ENCODE peak calls at places on chromosome 14, in four cellular contexts. O is fibroblast of lung, J is aorta, K is HL-60. N is an unnamed sample.

GRCh38 chr14:104389326-104390220 is 190.0 kb upstream of the C14orf180 start:
- DNase-seq in K (no peak), O (no peak), J (no peak), N (no peak)

GRCh38 chr14:68143341-68143807 is 323.8 kb downstream of the RAD51B start:
- DNase-seq in O (peak; percentile 91), J (peak; percentile 87), K (no peak), N (no peak)

GRCh38 chr14:77040995-77041744 is 12.7 kb upstream of the IRF2BPL start:
- DNase-seq in J (no peak), O (no peak), K (no peak), N (no peak)

GRCh38 chr14:68772761-68773381 is 20.0 kb downstream of the ZFP36L1 start:
- DNase-seq in J (peak; percentile 17), K (no peak), O (no peak), N (no peak)

GRCh38 chr14:21206753-21207684 is 51.2 kb upstream of the OR5AU1 start:
- DNase-seq in K (no peak), O (no peak), J (no peak), N (no peak)

GRCh38 chr14:72657214-72657921 is 236.5 kb downstream of the DPF3 start:
- DNase-seq in O (no peak), K (no peak), J (no peak), N (no peak)

GRCh38 chr14:82153689-82154088 is 620.0 kb upstream of the SEL1L start:
- DNase-seq in O (no peak), K (no peak), J (no peak), N (no peak)

GRCh38 chr14:64763801-64764511 is 59.7 kb downstream of the PLEKHG3 start:
- DNase-seq in K (no peak), J (no peak), O (peak; percentile 37), N (peak; percentile 31)

GRCh38 chr14:26601856-26602255 is 4.0 kb upstream of the NOVA1 start:
- DNase-seq in O (no peak), K (no peak), J (no peak), N (no peak)

GRCh38 chr14:50947446-50947845 is 3.2 kb upstream of the PYGL start:
- DNase-seq in K (no peak), J (no peak), O (peak; percentile 28), N (no peak)

GRCh38 chr14:72503696-72504368 is 390.1 kb downstream of the DPF3 start:
- DNase-seq in K (no peak), O (peak; percentile 65), J (no peak), N (no peak)

GRCh38 chr14:72715910-72716268 is 178.0 kb downstream of the DPF3 start:
- DNase-seq in J (no peak), K (no peak), O (no peak), N (no peak)

GRCh38 chr14:95903616-95904107 is 27.0 kb downstream of the TUNAR start:
- DNase-seq in O (no peak), K (no peak), J (no peak), N (no peak)

GRCh38 chr14:57136669-57137068 is 132.0 kb downstream of the EXOC5 start:
- DNase-seq in K (no peak), J (no peak), O (no peak), N (no peak)

GRCh38 chr14:75450381-75451276 is 22.8 kb downstream of the JDP2 start:
- DNase-seq in J (peak; percentile 17), K (no peak), O (peak; percentile 58), N (no peak)

GRCh38 chr14:75452324-75452723 is 24.5 kb downstream of the JDP2 start:
- DNase-seq in J (no peak), O (no peak), K (no peak), N (no peak)

GRCh38 chr14:75453817-75454434 is 26.1 kb downstream of the JDP2 start:
- DNase-seq in K (no peak), O (no peak), J (peak; percentile 11), N (no peak)

GRCh38 chr14:75454963-75455546 is 27.2 kb downstream of the JDP2 start:
- DNase-seq in O (peak; percentile 55), K (no peak), J (peak; percentile 73), N (peak; percentile 26)

GRCh38 chr14:75452900-75453816 is 25.3 kb downstream of the JDP2 start:
- DNase-seq in K (no peak), O (peak; percentile 80), J (peak; percentile 84), N (peak; percentile 80)
- H3K4me3 ChIP-seq in K (no peak overlapping the region), O (no peak overlapping the region), J (no peak overlapping the region), N (peak overlapping the region; percentile 15)

DNA sequence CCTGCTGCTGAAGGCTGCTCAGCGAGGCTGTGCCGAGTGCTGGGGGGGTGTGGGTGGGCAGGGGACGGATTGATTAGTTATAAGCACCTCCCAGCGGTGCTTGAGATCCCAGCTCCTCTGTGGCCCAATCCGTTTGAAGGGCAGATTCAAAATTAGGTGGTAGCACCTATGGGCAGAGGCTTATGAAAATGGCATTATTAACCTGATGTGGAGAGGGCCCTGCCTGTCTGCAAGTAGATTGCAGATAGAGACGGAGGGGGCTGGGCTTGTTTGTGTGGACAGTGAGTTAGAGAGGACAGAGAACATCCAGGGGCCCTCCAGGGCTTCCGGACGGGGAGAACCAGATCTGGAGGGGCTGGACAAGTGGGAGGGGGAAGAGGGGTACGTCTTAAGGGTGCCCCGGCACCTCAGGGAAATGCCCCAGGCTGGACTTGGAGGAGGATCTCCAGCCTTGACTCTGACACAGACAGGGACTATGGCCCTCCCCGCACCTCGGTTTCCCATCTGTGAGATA is at the start of gene RTL1:
- DNase-seq in K (no peak), J (no peak), O (no peak), N (no peak)
- H3K4me3 ChIP-seq in K (no peak within 1 kb of the TSS), J (no peak within 1 kb of the TSS), O (no peak within 1 kb of the TSS), N (no peak within 1 kb of the TSS)

DNA sequence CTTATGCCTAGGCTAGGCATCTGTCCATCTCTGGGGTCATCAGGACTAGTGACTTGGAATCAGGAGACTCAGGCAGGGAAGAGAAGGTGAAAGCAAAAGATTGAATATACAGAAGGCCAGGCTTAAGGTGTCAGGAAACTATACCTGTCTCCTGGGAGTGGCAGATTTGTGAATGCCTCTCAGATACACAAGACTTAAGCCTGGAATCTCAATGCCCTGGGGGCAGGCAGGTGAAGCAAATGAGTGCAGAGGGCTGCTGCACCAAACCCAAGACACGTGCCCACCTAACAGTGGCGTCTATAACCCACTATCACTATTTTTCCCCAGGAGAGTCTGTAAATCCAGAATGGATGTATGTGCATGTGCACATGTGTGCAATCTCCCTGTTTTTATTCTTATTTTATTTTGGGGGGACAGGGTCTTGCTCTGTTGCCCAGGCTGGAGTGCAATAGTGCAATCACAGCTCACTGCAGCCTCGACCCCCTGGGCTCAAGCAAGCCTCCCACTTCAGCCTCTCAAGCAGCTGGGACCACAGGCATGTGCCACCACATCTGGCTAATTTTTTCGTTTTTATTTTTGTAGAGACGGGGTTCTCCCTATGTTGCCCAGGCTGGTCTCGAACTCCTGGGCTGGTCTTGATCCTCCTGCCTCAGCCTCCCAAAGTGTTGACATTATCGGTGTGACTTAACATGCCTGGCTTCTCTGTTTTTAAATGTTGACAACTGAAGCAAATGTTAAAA is 31.9 kb upstream of the FOS start:
- DNase-seq in J (no peak), O (no peak), K (no peak), N (no peak)
- H3K4me3 ChIP-seq in J (no peak overlapping the region), O (no peak overlapping the region), K (no peak overlapping the region), N (no peak overlapping the region)

GRCh38 chr14:100109594-100109955 is 44.4 kb downstream of the EVL start:
- DNase-seq in O (no peak), K (no peak), J (no peak), N (no peak)
- H3K4me3 ChIP-seq in O (no peak overlapping the region), K (no peak overlapping the region), J (no peak overlapping the region), N (no peak overlapping the region)

GRCh38 chr14:100158566-100159106 is 809 bp downstream of the DEGS2 start:
- DNase-seq in J (no peak), K (no peak), O (no peak), N (no peak)
- H3K4me3 ChIP-seq in J (no peak overlapping the region), K (no peak overlapping the region), O (no peak overlapping the region), N (no peak overlapping the region)

N was measured in AG04449.